ENCODE peak calls at places on chromosomes 4 and X, in four cellular contexts. M is Ammon's horn; W is stimulated activated CD8-positive, alpha-beta memory T cell treated with anti-CD3 and anti-CD28 coated beads, Interleukin-4, amount 100 ng/mL, for 24 hours; E is IMR-90. X is an unnamed sample.

GRCh38 chrX:123835661-123836371 is 24.0 kb upstream of the XIAP start:
- DNase-seq in M (no peak), W (no peak), E (peak), X (no peak)

GRCh38 chr4:123323998-123324397 is 72.6 kb upstream of the SPRY1 start:
- DNase-seq in M (no peak), W (no peak), E (no peak), X (no peak)

GRCh38 chr4:36385951-36386561 is 104.6 kb downstream of the DTHD1 start:
- DNase-seq in M (peak), W (no peak), E (no peak), X (no peak)

GRCh38 chr4:110823251-110823650 is 200.4 kb upstream of the PITX2 start:
- DNase-seq in M (no peak), W (no peak), E (peak), X (no peak)

GRCh38 chr4:71932941-71933340 is 98.9 kb upstream of the NPFFR2 start:
- DNase-seq in M (no peak), W (no peak), E (no peak), X (no peak)

GRCh38 chrX:34521563-34521962 is 135.5 kb downstream of the TMEM47 start:
- DNase-seq in M (no peak), W (no peak), E (peak), X (no peak)

GRCh38 chr4:3413217-3413671 is 28.5 kb upstream of the HGFAC start:
- DNase-seq in M (no peak), W (no peak), E (no peak), X (no peak)

GRCh38 chrX:134484039-134484438 is 24.1 kb downstream of the HPRT1 start:
- DNase-seq in M (peak), W (no peak), E (peak), X (no peak)

GRCh38 chr4:168737441-168738176 is 240.8 kb downstream of the PALLD start:
- DNase-seq in M (no peak), W (no peak), E (peak), X (no peak)

GRCh38 chr4:48742412-48742811 is 37.7 kb downstream of the FRYL start:
- DNase-seq in M (no peak), W (no peak), E (peak), X (no peak)

GRCh38 chr4:76198411-76199237 is 15.0 kb downstream of the SCARB2 start:
- DNase-seq in M (peak), W (peak), E (peak), X (no peak)

GRCh38 chrX:122184791-122185190 is 999.3 kb upstream of the GRIA3 start:
- DNase-seq in M (no peak), W (no peak), E (no peak), X (no peak)

GRCh38 chrX:9905288-9905687 is 61.9 kb upstream of the CLDN34 start:
- DNase-seq in M (no peak), W (no peak), E (peak), X (no peak)

X was measured in GM18507.